ENCODE peak calls at places on chromosomes 6 and 20, in six cellular contexts. One of them, this sample, is unnamed.

GRCh38 chr20:57047281-57048026 is 219.0 kb downstream of the BMP7 start:
- DNase-seq in pancreas: no peak
- DNase-seq in OCI-LY7: peak
- DNase-seq in GM12865: no peak
- DNase-seq in AG04450: no peak
- DNase-seq in naive thymus-derived CD4-positive, alpha-beta T cell: no peak
- DNase-seq in this sample: peak

GRCh38 chr6:165222315-165223025 is 86.9 kb downstream of the C6orf118 start:
- DNase-seq in pancreas: no peak
- DNase-seq in OCI-LY7: no peak
- DNase-seq in GM12865: no peak
- DNase-seq in AG04450: no peak
- DNase-seq in naive thymus-derived CD4-positive, alpha-beta T cell: no peak
- DNase-seq in this sample: no peak

GRCh38 chr6:150478651-150479498 is 110.1 kb downstream of the IYD start:
- DNase-seq in pancreas: no peak
- DNase-seq in OCI-LY7: no peak
- DNase-seq in GM12865: no peak
- DNase-seq in AG04450: no peak
- DNase-seq in naive thymus-derived CD4-positive, alpha-beta T cell: no peak
- DNase-seq in this sample: no peak

GRCh38 chr6:39695447-39695846 is 29.8 kb downstream of the KIF6 start:
- DNase-seq in pancreas: no peak
- DNase-seq in OCI-LY7: no peak
- DNase-seq in GM12865: peak
- DNase-seq in AG04450: no peak
- DNase-seq in naive thymus-derived CD4-positive, alpha-beta T cell: no peak
- DNase-seq in this sample: no peak

GRCh38 chr6:1635305-1636010 is 25.7 kb downstream of the FOXC1 start:
- DNase-seq in pancreas: no peak
- DNase-seq in OCI-LY7: no peak
- DNase-seq in GM12865: no peak
- DNase-seq in AG04450: no peak
- DNase-seq in naive thymus-derived CD4-positive, alpha-beta T cell: no peak
- DNase-seq in this sample: no peak

GRCh38 chr6:72819609-72820008 is 197.7 kb downstream of the KCNQ5 start:
- DNase-seq in pancreas: no peak
- DNase-seq in OCI-LY7: no peak
- DNase-seq in GM12865: no peak
- DNase-seq in AG04450: no peak
- DNase-seq in naive thymus-derived CD4-positive, alpha-beta T cell: peak
- DNase-seq in this sample: no peak

GRCh38 chr6:141552463-141552862 is 580.3 kb upstream of the GJE1 start:
- DNase-seq in pancreas: no peak
- DNase-seq in OCI-LY7: peak
- DNase-seq in GM12865: peak
- DNase-seq in AG04450: peak
- DNase-seq in naive thymus-derived CD4-positive, alpha-beta T cell: no peak
- DNase-seq in this sample: peak

GRCh38 chr6:40541556-40542174 is 45.5 kb downstream of the LRFN2 start:
- DNase-seq in pancreas: no peak
- DNase-seq in OCI-LY7: no peak
- DNase-seq in GM12865: no peak
- DNase-seq in AG04450: no peak
- DNase-seq in naive thymus-derived CD4-positive, alpha-beta T cell: no peak
- DNase-seq in this sample: no peak

GRCh38 chr6:145454006-145454405 is 281.3 kb downstream of the EPM2A start:
- DNase-seq in pancreas: no peak
- DNase-seq in OCI-LY7: no peak
- DNase-seq in GM12865: no peak
- DNase-seq in AG04450: no peak
- DNase-seq in naive thymus-derived CD4-positive, alpha-beta T cell: no peak
- DNase-seq in this sample: no peak

GRCh38 chr6:139027620-139028182 is 844 bp upstream of the ABRACL start:
- DNase-seq in pancreas: no peak
- DNase-seq in OCI-LY7: no peak
- DNase-seq in GM12865: peak
- DNase-seq in AG04450: no peak
- DNase-seq in naive thymus-derived CD4-positive, alpha-beta T cell: peak
- DNase-seq in this sample: peak

GRCh38 chr6:146341498-146342230 is 202.0 kb upstream of the RAB32 start:
- DNase-seq in pancreas: no peak
- DNase-seq in OCI-LY7: no peak
- DNase-seq in GM12865: no peak
- DNase-seq in AG04450: no peak
- DNase-seq in naive thymus-derived CD4-positive, alpha-beta T cell: no peak
- DNase-seq in this sample: no peak

GRCh38 chr20:62387993-62388635 is 1.2 kb downstream of the RPS21 start:
- DNase-seq in pancreas: no peak
- DNase-seq in OCI-LY7: no peak
- DNase-seq in GM12865: no peak
- DNase-seq in AG04450: no peak
- DNase-seq in naive thymus-derived CD4-positive, alpha-beta T cell: no peak
- DNase-seq in this sample: no peak

GRCh38 chr6:62283828-62284411 is 2.1 kb downstream of the KHDRBS2 start:
- DNase-seq in pancreas: no peak
- DNase-seq in OCI-LY7: peak
- DNase-seq in GM12865: peak
- DNase-seq in AG04450: no peak
- DNase-seq in naive thymus-derived CD4-positive, alpha-beta T cell: no peak
- DNase-seq in this sample: peak

GRCh38 chr20:36908603-36909002 is 32.7 kb downstream of the TLDC2 start:
- DNase-seq in pancreas: no peak
- DNase-seq in OCI-LY7: peak
- DNase-seq in GM12865: peak
- DNase-seq in AG04450: no peak
- DNase-seq in naive thymus-derived CD4-positive, alpha-beta T cell: no peak
- DNase-seq in this sample: no peak

GRCh38 chr6:49524541-49524940 is 24.8 kb downstream of the GLYATL3 start:
- DNase-seq in pancreas: peak
- DNase-seq in OCI-LY7: no peak
- DNase-seq in GM12865: no peak
- DNase-seq in AG04450: no peak
- DNase-seq in naive thymus-derived CD4-positive, alpha-beta T cell: no peak
- DNase-seq in this sample: no peak

GRCh38 chr6:137783640-137784198 is 83.3 kb upstream of the TNFAIP3 start:
- DNase-seq in pancreas: no peak
- DNase-seq in OCI-LY7: no peak
- DNase-seq in GM12865: no peak
- DNase-seq in AG04450: no peak
- DNase-seq in naive thymus-derived CD4-positive, alpha-beta T cell: no peak
- DNase-seq in this sample: no peak

GRCh38 chr6:142746524-142746923 is 198.5 kb downstream of the HIVEP2 start:
- DNase-seq in pancreas: no peak
- DNase-seq in OCI-LY7: peak
- DNase-seq in GM12865: peak
- DNase-seq in AG04450: no peak
- DNase-seq in naive thymus-derived CD4-positive, alpha-beta T cell: peak
- DNase-seq in this sample: no peak

GRCh38 chr6:157980288-157981131 is 1.2 kb upstream of the SYNJ2 start:
- DNase-seq in pancreas: no peak
- DNase-seq in OCI-LY7: no peak
- DNase-seq in GM12865: peak
- DNase-seq in AG04450: no peak
- DNase-seq in naive thymus-derived CD4-positive, alpha-beta T cell: peak
- DNase-seq in this sample: no peak

GRCh38 chr6:157304840-157305675 is 18.3 kb downstream of the TMEM242 start:
- DNase-seq in pancreas: no peak
- DNase-seq in OCI-LY7: no peak
- DNase-seq in GM12865: no peak
- DNase-seq in AG04450: no peak
- DNase-seq in naive thymus-derived CD4-positive, alpha-beta T cell: no peak
- DNase-seq in this sample: no peak

GRCh38 chr20:62714799-62715198 is 6.2 kb downstream of the NTSR1 start:
- DNase-seq in pancreas: no peak
- DNase-seq in OCI-LY7: no peak
- DNase-seq in GM12865: no peak
- DNase-seq in AG04450: no peak
- DNase-seq in naive thymus-derived CD4-positive, alpha-beta T cell: no peak
- DNase-seq in this sample: no peak

GRCh38 chr6:166656269-166657206 is 29.5 kb upstream of the RPS6KA2 start:
- DNase-seq in pancreas: no peak
- DNase-seq in OCI-LY7: no peak
- DNase-seq in GM12865: no peak
- DNase-seq in AG04450: no peak
- DNase-seq in naive thymus-derived CD4-positive, alpha-beta T cell: no peak
- DNase-seq in this sample: no peak

GRCh38 chr6:139676718-139677117 is 302.3 kb upstream of the CITED2 start:
- DNase-seq in pancreas: no peak
- DNase-seq in OCI-LY7: no peak
- DNase-seq in GM12865: no peak
- DNase-seq in AG04450: no peak
- DNase-seq in naive thymus-derived CD4-positive, alpha-beta T cell: no peak
- DNase-seq in this sample: no peak

DNA sequence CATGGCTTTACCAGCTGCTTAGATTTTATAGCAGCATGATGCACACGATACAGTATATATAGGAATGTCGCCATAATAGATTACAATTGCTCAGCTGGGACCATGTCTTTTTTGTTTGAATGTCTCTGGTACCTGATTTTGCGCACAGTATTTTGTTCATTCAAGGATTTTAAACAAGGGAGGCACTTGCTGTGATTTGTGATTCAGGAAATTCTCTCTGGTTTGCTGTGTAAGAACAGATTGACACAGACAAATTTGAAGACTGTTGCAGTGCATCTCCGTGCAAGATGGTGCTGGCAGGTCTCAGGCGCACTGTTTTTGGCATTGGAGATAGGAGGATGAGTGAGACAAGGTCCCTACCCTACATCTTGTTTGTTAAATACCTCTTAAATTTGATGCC is 2.4 kb downstream of the MAPRE1 start:
- DNase-seq in pancreas: no peak
- DNase-seq in OCI-LY7: no peak
- DNase-seq in GM12865: no peak
- DNase-seq in AG04450: no peak
- DNase-seq in naive thymus-derived CD4-positive, alpha-beta T cell: no peak
- DNase-seq in this sample: no peak
- H3K4me3 ChIP-seq in pancreas: no peak
- H3K4me3 ChIP-seq in OCI-LY7: peak
- H3K4me3 ChIP-seq in GM12865: no peak
- H3K4me3 ChIP-seq in AG04450: no peak
- H3K4me3 ChIP-seq in naive thymus-derived CD4-positive, alpha-beta T cell: no peak
- H3K4me3 ChIP-seq in this sample: no peak

GRCh38 chr6:118896339-118897136 is 2.6 kb downstream of the ASF1A start:
- DNase-seq in pancreas: no peak
- DNase-seq in OCI-LY7: peak
- DNase-seq in GM12865: peak
- DNase-seq in AG04450: no peak
- DNase-seq in naive thymus-derived CD4-positive, alpha-beta T cell: peak
- DNase-seq in this sample: peak
- H3K4me3 ChIP-seq in pancreas: no peak
- H3K4me3 ChIP-seq in OCI-LY7: peak
- H3K4me3 ChIP-seq in GM12865: peak
- H3K4me3 ChIP-seq in AG04450: no peak
- H3K4me3 ChIP-seq in naive thymus-derived CD4-positive, alpha-beta T cell: peak
- H3K4me3 ChIP-seq in this sample: peak

DNA sequence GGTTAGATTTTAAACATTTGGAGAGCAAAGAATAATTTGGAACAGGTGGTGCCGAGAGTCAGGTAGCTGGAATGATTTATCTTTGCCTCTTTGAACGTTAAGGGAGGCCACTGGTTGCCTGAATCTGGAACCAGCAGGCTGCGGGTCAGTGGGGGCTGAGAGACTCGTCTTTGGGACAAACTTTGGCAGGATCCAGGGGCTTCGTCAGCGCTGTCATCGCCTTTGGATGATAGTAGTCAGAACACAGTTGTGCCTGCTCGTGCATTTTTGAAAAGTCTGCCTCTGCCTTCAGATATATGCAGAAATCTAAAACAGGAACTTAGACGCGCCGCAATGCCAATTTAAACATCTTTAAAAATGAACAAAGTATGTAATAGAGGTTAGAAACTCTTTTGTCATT is 5.0 kb downstream of the EYA2 start:
- DNase-seq in pancreas: no peak
- DNase-seq in OCI-LY7: peak
- DNase-seq in GM12865: no peak
- DNase-seq in AG04450: no peak
- DNase-seq in naive thymus-derived CD4-positive, alpha-beta T cell: no peak
- DNase-seq in this sample: no peak
- H3K4me3 ChIP-seq in pancreas: no peak
- H3K4me3 ChIP-seq in OCI-LY7: peak
- H3K4me3 ChIP-seq in GM12865: peak
- H3K4me3 ChIP-seq in AG04450: no peak
- H3K4me3 ChIP-seq in naive thymus-derived CD4-positive, alpha-beta T cell: no peak
- H3K4me3 ChIP-seq in this sample: no peak

GRCh38 chr20:38164069-38164468 is 1.0 kb downstream of the TGM2 start:
- DNase-seq in pancreas: no peak
- DNase-seq in OCI-LY7: no peak
- DNase-seq in GM12865: no peak
- DNase-seq in AG04450: no peak
- DNase-seq in naive thymus-derived CD4-positive, alpha-beta T cell: no peak
- DNase-seq in this sample: no peak

GRCh38 chr20:38159949-38160756 is 4.9 kb downstream of the TGM2 start:
- DNase-seq in pancreas: no peak
- DNase-seq in OCI-LY7: no peak
- DNase-seq in GM12865: no peak
- DNase-seq in AG04450: no peak
- DNase-seq in naive thymus-derived CD4-positive, alpha-beta T cell: no peak
- DNase-seq in this sample: no peak

GRCh38 chr20:38161412-38161774 is 3.7 kb downstream of the TGM2 start:
- DNase-seq in pancreas: no peak
- DNase-seq in OCI-LY7: no peak
- DNase-seq in GM12865: no peak
- DNase-seq in AG04450: no peak
- DNase-seq in naive thymus-derived CD4-positive, alpha-beta T cell: no peak
- DNase-seq in this sample: no peak

GRCh38 chr20:38162878-38163875 is 1.9 kb downstream of the TGM2 start:
- DNase-seq in pancreas: no peak
- DNase-seq in OCI-LY7: no peak
- DNase-seq in GM12865: no peak
- DNase-seq in AG04450: no peak
- DNase-seq in naive thymus-derived CD4-positive, alpha-beta T cell: no peak
- DNase-seq in this sample: no peak

DNA sequence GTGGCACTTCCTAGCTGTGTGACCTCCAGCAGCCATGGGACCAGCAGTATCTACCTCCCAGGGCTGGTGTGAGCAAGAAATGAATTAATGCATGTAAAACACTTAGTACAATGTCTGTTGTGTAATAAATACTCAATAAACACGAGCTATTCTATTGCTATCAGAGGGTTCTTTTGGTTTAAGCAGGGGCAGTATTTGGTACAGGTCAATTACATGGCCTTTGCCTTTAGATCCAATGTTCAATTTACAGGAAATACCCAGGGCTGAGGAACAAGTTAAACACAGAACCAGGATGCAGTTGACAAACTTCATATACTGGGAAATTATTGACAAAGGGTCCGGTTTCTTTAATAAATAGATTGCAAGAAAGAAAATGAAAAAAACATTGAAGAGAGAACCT is 2.9 kb downstream of the TGM2 start:
- DNase-seq in pancreas: no peak
- DNase-seq in OCI-LY7: no peak
- DNase-seq in GM12865: no peak
- DNase-seq in AG04450: no peak
- DNase-seq in naive thymus-derived CD4-positive, alpha-beta T cell: no peak
- DNase-seq in this sample: no peak
- H3K4me3 ChIP-seq in pancreas: no peak
- H3K4me3 ChIP-seq in OCI-LY7: no peak
- H3K4me3 ChIP-seq in GM12865: no peak
- H3K4me3 ChIP-seq in AG04450: no peak
- H3K4me3 ChIP-seq in naive thymus-derived CD4-positive, alpha-beta T cell: no peak
- H3K4me3 ChIP-seq in this sample: no peak

This sample was measured in MM.1S.